ENCODE peak calls at places on chromosomes 3 and 15, in eight cellular contexts. X, Q, B, T, D, O, U and G are unnamed samples.
A peak's percentile ranks its signal among the peaks of the same experiment; 100 is the strongest.

GRCh38 chr3:149753717-149754116 is 1.4 kb upstream of the COMMD2 start:
- DNase-seq in X (no peak), Q (no peak), B (no peak), T (no peak), D (no peak), O (no peak), U (no peak), G (no peak)

GRCh38 chr15:77775373-77775772 is 142.7 kb upstream of the LINGO1 start:
- DNase-seq in X (no peak), Q (no peak), B (no peak), T (no peak), D (no peak), O (no peak), U (no peak), G (no peak)

GRCh38 chr15:70271422-70272088 is 173.8 kb upstream of the TLE3 start:
- DNase-seq in X (peak; percentile 96), Q (no peak), B (peak; percentile 86), T (peak; percentile 65), D (peak; percentile 50), O (no peak), U (peak; percentile 96), G (no peak)

GRCh38 chr3:100073555-100074307 is 40.6 kb downstream of the FILIP1L start:
- DNase-seq in X (peak; percentile 38), Q (no peak), B (no peak), T (peak; percentile 58), D (peak; percentile 67), O (no peak), U (peak; percentile 61), G (no peak)

GRCh38 chr3:102178817-102179216 is 256.0 kb upstream of the ZPLD1 start:
- DNase-seq in X (no peak), Q (no peak), B (no peak), T (no peak), D (no peak), O (no peak), U (no peak), G (no peak)

GRCh38 chr15:38559908-38560307 is 4.7 kb downstream of the RASGRP1 start:
- DNase-seq in X (no peak), Q (no peak), B (no peak), T (no peak), D (no peak), O (no peak), U (no peak), G (no peak)

GRCh38 chr15:101305820-101306255 is 10.8 kb upstream of the SNRPA1 start:
- DNase-seq in X (no peak), Q (peak; percentile 1), B (no peak), T (no peak), D (no peak), O (peak; percentile 61), U (no peak), G (peak; percentile 43)

GRCh38 chr15:75693501-75694240 is 19.0 kb downstream of the CSPG4 start:
- DNase-seq in X (peak; percentile 71), Q (no peak), B (no peak), T (no peak), D (no peak), O (no peak), U (peak; percentile 59), G (peak; percentile 69)

GRCh38 chr15:76139368-76140068 is 79.7 kb downstream of the TMEM266 start:
- DNase-seq in X (peak; percentile 89), Q (peak; percentile 59), B (peak; percentile 92), T (peak; percentile 59), D (peak; percentile 85), O (no peak), U (peak; percentile 80), G (peak; percentile 83)

GRCh38 chr3:57889807-57890206 is 118.4 kb upstream of the FLNB start:
- DNase-seq in X (no peak), Q (no peak), B (no peak), T (no peak), D (no peak), O (no peak), U (peak; percentile 35), G (no peak)

GRCh38 chr3:52509753-52510328 is 14.7 kb downstream of the STAB1 start:
- DNase-seq in X (no peak), Q (no peak), B (no peak), T (no peak), D (no peak), O (no peak), U (no peak), G (no peak)

GRCh38 chr3:88003115-88003755 is 55.6 kb downstream of the CGGBP1 start:
- DNase-seq in X (peak; percentile 49), Q (no peak), B (peak; percentile 83), T (no peak), D (peak; percentile 52), O (no peak), U (peak; percentile 73), G (no peak)

GRCh38 chr15:89654311-89654761 is 931 bp downstream of the KIF7 start:
- DNase-seq in X (peak; percentile 82), Q (no peak), B (no peak), T (peak; percentile 21), D (no peak), O (no peak), U (peak; percentile 60), G (peak; percentile 47)

GRCh38 chr15:40272713-40273056 is 10.2 kb downstream of the ANKRD63 start:
- DNase-seq in X (no peak), Q (no peak), B (no peak), T (no peak), D (no peak), O (no peak), U (no peak), G (no peak)

GRCh38 chr15:63381301-63382192 is at the start of gene CA12:
- DNase-seq in X (peak; percentile 20), Q (no peak), B (peak; percentile 71), T (no peak), D (peak; percentile 70), O (peak; percentile 76), U (peak; percentile 53), G (no peak)

GRCh38 chr3:113531826-113532697 is at the start of gene SIDT1:
- DNase-seq in X (no peak), Q (peak; percentile 49), B (peak; percentile 18), T (peak; percentile 20), D (peak; percentile 39), O (no peak), U (peak; percentile 17), G (no peak)